ENCODE peak calls at places on chromosomes 4 and X, in five cellular contexts. One of them, this sample, is unnamed.

GRCh38 chrX:134803551-134804183 is 145.4 kb upstream of the PLAC1 start:
- DNase-seq in fibroblast of pulmonary artery: no peak
- DNase-seq in heart left ventricle: no peak
- DNase-seq in stimulated activated CD8-positive, alpha-beta memory T cell treated with anti-CD3 and anti-CD28 coated beads, Interleukin-4, amount 100 ng/mL, for 4 hours: no peak
- DNase-seq in astrocyte of the spinal cord: no peak
- DNase-seq in this sample: no peak

GRCh38 chr4:38306482-38307071 is 346.4 kb downstream of the PTTG2 start:
- DNase-seq in astrocyte of the spinal cord: no peak
- DNase-seq in fibroblast of pulmonary artery: no peak
- DNase-seq in heart left ventricle: no peak
- DNase-seq in stimulated activated CD8-positive, alpha-beta memory T cell treated with anti-CD3 and anti-CD28 coated beads, Interleukin-4, amount 100 ng/mL, for 4 hours: no peak
- DNase-seq in this sample: no peak

GRCh38 chr4:1572521-1572920 is 111.6 kb downstream of the FAM53A start:
- DNase-seq in astrocyte of the spinal cord: no peak
- DNase-seq in fibroblast of pulmonary artery: no peak
- DNase-seq in stimulated activated CD8-positive, alpha-beta memory T cell treated with anti-CD3 and anti-CD28 coated beads, Interleukin-4, amount 100 ng/mL, for 4 hours: no peak
- DNase-seq in heart left ventricle: peak
- DNase-seq in this sample: no peak

GRCh38 chr4:138188406-138189084 is 53.6 kb downstream of the SLC7A11 start:
- DNase-seq in astrocyte of the spinal cord: no peak
- DNase-seq in fibroblast of pulmonary artery: no peak
- DNase-seq in heart left ventricle: no peak
- DNase-seq in stimulated activated CD8-positive, alpha-beta memory T cell treated with anti-CD3 and anti-CD28 coated beads, Interleukin-4, amount 100 ng/mL, for 4 hours: no peak
- DNase-seq in this sample: no peak

GRCh38 chr4:94939791-94940530 is 182.2 kb downstream of the BMPR1B start:
- DNase-seq in astrocyte of the spinal cord: peak
- DNase-seq in fibroblast of pulmonary artery: no peak
- DNase-seq in stimulated activated CD8-positive, alpha-beta memory T cell treated with anti-CD3 and anti-CD28 coated beads, Interleukin-4, amount 100 ng/mL, for 4 hours: no peak
- DNase-seq in heart left ventricle: no peak
- DNase-seq in this sample: no peak

GRCh38 chrX:96564595-96564994 is 120.0 kb upstream of the DIAPH2 start:
- DNase-seq in astrocyte of the spinal cord: no peak
- DNase-seq in fibroblast of pulmonary artery: peak
- DNase-seq in heart left ventricle: no peak
- DNase-seq in stimulated activated CD8-positive, alpha-beta memory T cell treated with anti-CD3 and anti-CD28 coated beads, Interleukin-4, amount 100 ng/mL, for 4 hours: no peak
- DNase-seq in this sample: peak

GRCh38 chrX:1384738-1385250 is 7.1 kb downstream of the SLC25A6 start:
- DNase-seq in astrocyte of the spinal cord: no peak
- DNase-seq in heart left ventricle: no peak
- DNase-seq in fibroblast of pulmonary artery: no peak
- DNase-seq in stimulated activated CD8-positive, alpha-beta memory T cell treated with anti-CD3 and anti-CD28 coated beads, Interleukin-4, amount 100 ng/mL, for 4 hours: no peak
- DNase-seq in this sample: no peak

GRCh38 chrX:70554081-70554480 is 109.4 kb downstream of the DLG3 start:
- DNase-seq in fibroblast of pulmonary artery: peak
- DNase-seq in astrocyte of the spinal cord: peak
- DNase-seq in heart left ventricle: no peak
- DNase-seq in stimulated activated CD8-positive, alpha-beta memory T cell treated with anti-CD3 and anti-CD28 coated beads, Interleukin-4, amount 100 ng/mL, for 4 hours: no peak
- DNase-seq in this sample: no peak

GRCh38 chrX:119686087-119686639 is 6.8 kb downstream of the SEPTIN6 start:
- DNase-seq in stimulated activated CD8-positive, alpha-beta memory T cell treated with anti-CD3 and anti-CD28 coated beads, Interleukin-4, amount 100 ng/mL, for 4 hours: no peak
- DNase-seq in heart left ventricle: no peak
- DNase-seq in fibroblast of pulmonary artery: no peak
- DNase-seq in astrocyte of the spinal cord: no peak
- DNase-seq in this sample: no peak

GRCh38 chr4:98517444-98518021 is 140.9 kb downstream of the TSPAN5 start:
- DNase-seq in heart left ventricle: no peak
- DNase-seq in stimulated activated CD8-positive, alpha-beta memory T cell treated with anti-CD3 and anti-CD28 coated beads, Interleukin-4, amount 100 ng/mL, for 4 hours: no peak
- DNase-seq in fibroblast of pulmonary artery: peak
- DNase-seq in astrocyte of the spinal cord: no peak
- DNase-seq in this sample: no peak

GRCh38 chrX:38649227-38649626 is 87.9 kb downstream of the TSPAN7 start:
- DNase-seq in heart left ventricle: no peak
- DNase-seq in astrocyte of the spinal cord: no peak
- DNase-seq in stimulated activated CD8-positive, alpha-beta memory T cell treated with anti-CD3 and anti-CD28 coated beads, Interleukin-4, amount 100 ng/mL, for 4 hours: no peak
- DNase-seq in fibroblast of pulmonary artery: no peak
- DNase-seq in this sample: no peak

GRCh38 chrX:12401252-12401651 is 263.0 kb downstream of the FRMPD4 start:
- DNase-seq in heart left ventricle: no peak
- DNase-seq in fibroblast of pulmonary artery: no peak
- DNase-seq in stimulated activated CD8-positive, alpha-beta memory T cell treated with anti-CD3 and anti-CD28 coated beads, Interleukin-4, amount 100 ng/mL, for 4 hours: no peak
- DNase-seq in astrocyte of the spinal cord: no peak
- DNase-seq in this sample: no peak

GRCh38 chr4:88166608-88167007 is 8.2 kb upstream of the ABCG2 start:
- DNase-seq in stimulated activated CD8-positive, alpha-beta memory T cell treated with anti-CD3 and anti-CD28 coated beads, Interleukin-4, amount 100 ng/mL, for 4 hours: no peak
- DNase-seq in fibroblast of pulmonary artery: no peak
- DNase-seq in astrocyte of the spinal cord: no peak
- DNase-seq in heart left ventricle: no peak
- DNase-seq in this sample: no peak

GRCh38 chr4:152515678-152516077 is 20.2 kb downstream of the FBXW7 start:
- DNase-seq in astrocyte of the spinal cord: peak
- DNase-seq in stimulated activated CD8-positive, alpha-beta memory T cell treated with anti-CD3 and anti-CD28 coated beads, Interleukin-4, amount 100 ng/mL, for 4 hours: no peak
- DNase-seq in heart left ventricle: no peak
- DNase-seq in fibroblast of pulmonary artery: peak
- DNase-seq in this sample: no peak

GRCh38 chr4:137421796-137422195 is 110.5 kb downstream of the PCDH18 start:
- DNase-seq in fibroblast of pulmonary artery: no peak
- DNase-seq in astrocyte of the spinal cord: peak
- DNase-seq in heart left ventricle: no peak
- DNase-seq in stimulated activated CD8-positive, alpha-beta memory T cell treated with anti-CD3 and anti-CD28 coated beads, Interleukin-4, amount 100 ng/mL, for 4 hours: no peak
- DNase-seq in this sample: no peak

GRCh38 chr4:860561-860960 is 34.6 kb upstream of the CPLX1 start:
- DNase-seq in stimulated activated CD8-positive, alpha-beta memory T cell treated with anti-CD3 and anti-CD28 coated beads, Interleukin-4, amount 100 ng/mL, for 4 hours: no peak
- DNase-seq in astrocyte of the spinal cord: no peak
- DNase-seq in fibroblast of pulmonary artery: no peak
- DNase-seq in heart left ventricle: no peak
- DNase-seq in this sample: no peak

GRCh38 chrX:23879380-23880090 is 28.2 kb downstream of the APOO start:
- DNase-seq in astrocyte of the spinal cord: no peak
- DNase-seq in stimulated activated CD8-positive, alpha-beta memory T cell treated with anti-CD3 and anti-CD28 coated beads, Interleukin-4, amount 100 ng/mL, for 4 hours: no peak
- DNase-seq in fibroblast of pulmonary artery: no peak
- DNase-seq in heart left ventricle: no peak
- DNase-seq in this sample: no peak

GRCh38 chrX:3962511-3963350 is 249.3 kb upstream of the PRKX start:
- DNase-seq in fibroblast of pulmonary artery: peak
- DNase-seq in astrocyte of the spinal cord: peak
- DNase-seq in heart left ventricle: no peak
- DNase-seq in stimulated activated CD8-positive, alpha-beta memory T cell treated with anti-CD3 and anti-CD28 coated beads, Interleukin-4, amount 100 ng/mL, for 4 hours: no peak
- DNase-seq in this sample: no peak

GRCh38 chr4:10069065-10069626 is 47.5 kb downstream of the WDR1 start:
- DNase-seq in astrocyte of the spinal cord: no peak
- DNase-seq in stimulated activated CD8-positive, alpha-beta memory T cell treated with anti-CD3 and anti-CD28 coated beads, Interleukin-4, amount 100 ng/mL, for 4 hours: no peak
- DNase-seq in heart left ventricle: no peak
- DNase-seq in fibroblast of pulmonary artery: no peak
- DNase-seq in this sample: no peak

GRCh38 chr4:113397114-113397701 is 347.8 kb downstream of the ANK2 start:
- DNase-seq in heart left ventricle: no peak
- DNase-seq in fibroblast of pulmonary artery: peak
- DNase-seq in astrocyte of the spinal cord: peak
- DNase-seq in stimulated activated CD8-positive, alpha-beta memory T cell treated with anti-CD3 and anti-CD28 coated beads, Interleukin-4, amount 100 ng/mL, for 4 hours: no peak
- DNase-seq in this sample: peak

GRCh38 chr4:187604984-187605383 is 390.6 kb upstream of the ZFP42 start:
- DNase-seq in stimulated activated CD8-positive, alpha-beta memory T cell treated with anti-CD3 and anti-CD28 coated beads, Interleukin-4, amount 100 ng/mL, for 4 hours: no peak
- DNase-seq in heart left ventricle: no peak
- DNase-seq in astrocyte of the spinal cord: no peak
- DNase-seq in fibroblast of pulmonary artery: no peak
- DNase-seq in this sample: no peak

GRCh38 chr4:113420938-113421337 is 340.6 kb downstream of the CAMK2D start:
- DNase-seq in fibroblast of pulmonary artery: no peak
- DNase-seq in stimulated activated CD8-positive, alpha-beta memory T cell treated with anti-CD3 and anti-CD28 coated beads, Interleukin-4, amount 100 ng/mL, for 4 hours: no peak
- DNase-seq in heart left ventricle: no peak
- DNase-seq in astrocyte of the spinal cord: no peak
- DNase-seq in this sample: no peak

GRCh38 chr4:185859106-185859505 is 47.1 kb upstream of the SORBS2 start:
- DNase-seq in fibroblast of pulmonary artery: peak
- DNase-seq in heart left ventricle: no peak
- DNase-seq in stimulated activated CD8-positive, alpha-beta memory T cell treated with anti-CD3 and anti-CD28 coated beads, Interleukin-4, amount 100 ng/mL, for 4 hours: no peak
- DNase-seq in astrocyte of the spinal cord: peak
- DNase-seq in this sample: no peak

GRCh38 chrX:111040377-111041017 is 55.5 kb upstream of the PAK3 start:
- DNase-seq in astrocyte of the spinal cord: peak
- DNase-seq in fibroblast of pulmonary artery: peak
- DNase-seq in heart left ventricle: no peak
- DNase-seq in stimulated activated CD8-positive, alpha-beta memory T cell treated with anti-CD3 and anti-CD28 coated beads, Interleukin-4, amount 100 ng/mL, for 4 hours: no peak
- DNase-seq in this sample: no peak

GRCh38 chrX:153592091-153592833 is 6.7 kb downstream of the CCNQ start:
- DNase-seq in stimulated activated CD8-positive, alpha-beta memory T cell treated with anti-CD3 and anti-CD28 coated beads, Interleukin-4, amount 100 ng/mL, for 4 hours: no peak
- DNase-seq in astrocyte of the spinal cord: no peak
- DNase-seq in heart left ventricle: peak
- DNase-seq in fibroblast of pulmonary artery: no peak
- DNase-seq in this sample: no peak

GRCh38 chr4:76283900-76284299 is 22.6 kb upstream of the STBD1 start:
- DNase-seq in stimulated activated CD8-positive, alpha-beta memory T cell treated with anti-CD3 and anti-CD28 coated beads, Interleukin-4, amount 100 ng/mL, for 4 hours: no peak
- DNase-seq in heart left ventricle: no peak
- DNase-seq in astrocyte of the spinal cord: no peak
- DNase-seq in fibroblast of pulmonary artery: no peak
- DNase-seq in this sample: no peak

GRCh38 chr4:88792268-88792781 is 94.7 kb upstream of the NAP1L5 start:
- DNase-seq in heart left ventricle: no peak
- DNase-seq in stimulated activated CD8-positive, alpha-beta memory T cell treated with anti-CD3 and anti-CD28 coated beads, Interleukin-4, amount 100 ng/mL, for 4 hours: no peak
- DNase-seq in fibroblast of pulmonary artery: peak
- DNase-seq in astrocyte of the spinal cord: peak
- DNase-seq in this sample: no peak

GRCh38 chr4:33357121-33357520 is 2637.0 kb downstream of the PCDH7 start:
- DNase-seq in stimulated activated CD8-positive, alpha-beta memory T cell treated with anti-CD3 and anti-CD28 coated beads, Interleukin-4, amount 100 ng/mL, for 4 hours: no peak
- DNase-seq in astrocyte of the spinal cord: no peak
- DNase-seq in heart left ventricle: no peak
- DNase-seq in fibroblast of pulmonary artery: peak
- DNase-seq in this sample: no peak

GRCh38 chr4:173528378-173529321 is 1.4 kb downstream of the HAND2 start:
- DNase-seq in astrocyte of the spinal cord: no peak
- DNase-seq in fibroblast of pulmonary artery: peak
- DNase-seq in stimulated activated CD8-positive, alpha-beta memory T cell treated with anti-CD3 and anti-CD28 coated beads, Interleukin-4, amount 100 ng/mL, for 4 hours: no peak
- DNase-seq in heart left ventricle: no peak
- DNase-seq in this sample: peak

GRCh38 chr4:125392683-125393082 is 77.9 kb downstream of the FAT4 start:
- DNase-seq in heart left ventricle: no peak
- DNase-seq in stimulated activated CD8-positive, alpha-beta memory T cell treated with anti-CD3 and anti-CD28 coated beads, Interleukin-4, amount 100 ng/mL, for 4 hours: no peak
- DNase-seq in fibroblast of pulmonary artery: no peak
- DNase-seq in astrocyte of the spinal cord: no peak
- DNase-seq in this sample: no peak

GRCh38 chr4:6419452-6420028 is 52.9 kb downstream of the PPP2R2C start:
- DNase-seq in fibroblast of pulmonary artery: peak
- DNase-seq in stimulated activated CD8-positive, alpha-beta memory T cell treated with anti-CD3 and anti-CD28 coated beads, Interleukin-4, amount 100 ng/mL, for 4 hours: no peak
- DNase-seq in heart left ventricle: no peak
- DNase-seq in astrocyte of the spinal cord: no peak
- DNase-seq in this sample: no peak

GRCh38 chr4:5732158-5732557 is 21.2 kb downstream of the EVC start:
- DNase-seq in stimulated activated CD8-positive, alpha-beta memory T cell treated with anti-CD3 and anti-CD28 coated beads, Interleukin-4, amount 100 ng/mL, for 4 hours: no peak
- DNase-seq in astrocyte of the spinal cord: no peak
- DNase-seq in heart left ventricle: no peak
- DNase-seq in fibroblast of pulmonary artery: no peak
- DNase-seq in this sample: no peak

GRCh38 chr4:40843696-40844095 is 93.9 kb downstream of the NSUN7 start:
- DNase-seq in heart left ventricle: no peak
- DNase-seq in fibroblast of pulmonary artery: no peak
- DNase-seq in stimulated activated CD8-positive, alpha-beta memory T cell treated with anti-CD3 and anti-CD28 coated beads, Interleukin-4, amount 100 ng/mL, for 4 hours: no peak
- DNase-seq in astrocyte of the spinal cord: no peak
- DNase-seq in this sample: peak

GRCh38 chrX:134745636-134746378 is 87.5 kb upstream of the PLAC1 start:
- DNase-seq in astrocyte of the spinal cord: no peak
- DNase-seq in fibroblast of pulmonary artery: no peak
- DNase-seq in stimulated activated CD8-positive, alpha-beta memory T cell treated with anti-CD3 and anti-CD28 coated beads, Interleukin-4, amount 100 ng/mL, for 4 hours: no peak
- DNase-seq in heart left ventricle: no peak
- DNase-seq in this sample: no peak

GRCh38 chr4:154528866-154529265 is 21.3 kb downstream of the PLRG1 start:
- DNase-seq in heart left ventricle: no peak
- DNase-seq in stimulated activated CD8-positive, alpha-beta memory T cell treated with anti-CD3 and anti-CD28 coated beads, Interleukin-4, amount 100 ng/mL, for 4 hours: no peak
- DNase-seq in astrocyte of the spinal cord: no peak
- DNase-seq in fibroblast of pulmonary artery: peak
- DNase-seq in this sample: no peak

GRCh38 chrX:139881572-139881971 is 51.3 kb downstream of the ATP11C start:
- DNase-seq in heart left ventricle: no peak
- DNase-seq in fibroblast of pulmonary artery: peak
- DNase-seq in astrocyte of the spinal cord: peak
- DNase-seq in stimulated activated CD8-positive, alpha-beta memory T cell treated with anti-CD3 and anti-CD28 coated beads, Interleukin-4, amount 100 ng/mL, for 4 hours: no peak
- DNase-seq in this sample: no peak

GRCh38 chr4:122099896-122100295 is 52.2 kb upstream of the BLTP1 start:
- DNase-seq in fibroblast of pulmonary artery: peak
- DNase-seq in astrocyte of the spinal cord: peak
- DNase-seq in stimulated activated CD8-positive, alpha-beta memory T cell treated with anti-CD3 and anti-CD28 coated beads, Interleukin-4, amount 100 ng/mL, for 4 hours: no peak
- DNase-seq in heart left ventricle: no peak
- DNase-seq in this sample: no peak

GRCh38 chr4:123621072-123621705 is 224.6 kb downstream of the SPRY1 start:
- DNase-seq in stimulated activated CD8-positive, alpha-beta memory T cell treated with anti-CD3 and anti-CD28 coated beads, Interleukin-4, amount 100 ng/mL, for 4 hours: no peak
- DNase-seq in heart left ventricle: no peak
- DNase-seq in astrocyte of the spinal cord: peak
- DNase-seq in fibroblast of pulmonary artery: peak
- DNase-seq in this sample: peak

GRCh38 chrX:21376636-21377035 is 2.4 kb downstream of the CNKSR2 start:
- DNase-seq in astrocyte of the spinal cord: no peak
- DNase-seq in heart left ventricle: no peak
- DNase-seq in stimulated activated CD8-positive, alpha-beta memory T cell treated with anti-CD3 and anti-CD28 coated beads, Interleukin-4, amount 100 ng/mL, for 4 hours: no peak
- DNase-seq in fibroblast of pulmonary artery: no peak
- DNase-seq in this sample: no peak

GRCh38 chr4:128600410-128600809 is 209.1 kb upstream of the JADE1 start:
- DNase-seq in stimulated activated CD8-positive, alpha-beta memory T cell treated with anti-CD3 and anti-CD28 coated beads, Interleukin-4, amount 100 ng/mL, for 4 hours: no peak
- DNase-seq in heart left ventricle: no peak
- DNase-seq in fibroblast of pulmonary artery: peak
- DNase-seq in astrocyte of the spinal cord: peak
- DNase-seq in this sample: peak